ENCODE peak calls at places on chromosome 1, in eight cellular contexts. K is RCC 7860; B is progenitor cell of endocrine pancreas; X is HuH-7; R is CD8-positive, alpha-beta T cell; U is CD14-positive monocyte; V is HFF-Myc; L is HTR-8/SVneo. A is an unnamed sample.

GRCh38 chr1:160768295-160768657 is 27.7 kb upstream of the LY9 start:
- DNase-seq in B (no peak), L (no peak), U (peak; percentile 83), R (peak; percentile 72), X (peak; percentile 19), V (no peak), K (no peak), A (no peak)

GRCh38 chr1:170415734-170416372 is 116.1 kb upstream of the GORAB start:
- DNase-seq in V (peak; percentile 31), U (no peak), K (no peak), L (no peak), R (no peak), B (no peak), X (no peak), A (no peak)

GRCh38 chr1:11845641-11846335 is 1.8 kb downstream of the NPPA start:
- DNase-seq in R (no peak), U (no peak), K (no peak), L (peak; percentile 27), V (no peak), X (peak; percentile 26), B (no peak), A (no peak)

GRCh38 chr1:118223426-118223825 is 38.4 kb upstream of the SPAG17 start:
- DNase-seq in U (no peak), B (peak; percentile 15), R (no peak), L (no peak), X (peak; percentile 1), K (no peak), V (no peak), A (no peak)

GRCh38 chr1:203173566-203173965 is 2.1 kb downstream of the MYBPH start:
- DNase-seq in R (no peak), V (no peak), K (no peak), X (no peak), L (no peak), U (no peak), B (no peak), A (no peak)

GRCh38 chr1:185719021-185719420 is 15.2 kb upstream of the HMCN1 start:
- DNase-seq in X (peak; percentile 12), U (no peak), B (no peak), K (peak; percentile 83), R (no peak), L (peak; percentile 24), V (peak; percentile 82), A (no peak)

GRCh38 chr1:190619724-190620123 is 142.1 kb upstream of the BRINP3 start:
- DNase-seq in V (no peak), L (no peak), K (no peak), X (no peak), B (no peak), R (no peak), U (no peak), A (no peak)

GRCh38 chr1:67614511-67614934 is 70.5 kb upstream of the GADD45A start:
- DNase-seq in B (no peak), L (no peak), X (no peak), V (no peak), R (no peak), U (no peak), K (no peak), A (no peak)

GRCh38 chr1:57013522-57013921 is 47.7 kb upstream of the C8B start:
- DNase-seq in K (no peak), B (no peak), L (no peak), V (no peak), X (no peak), R (no peak), U (no peak), A (no peak)

GRCh38 chr1:22832414-22832786 is 121.8 kb downstream of the EPHB2 start:
- DNase-seq in U (no peak), V (no peak), B (no peak), X (no peak), L (no peak), R (no peak), K (peak; percentile 80), A (no peak)

GRCh38 chr1:230407351-230407750 is 18.8 kb downstream of the PGBD5 start:
- DNase-seq in U (no peak), X (no peak), V (no peak), K (no peak), B (no peak), R (no peak), L (no peak), A (no peak)

GRCh38 chr1:10399487-10399917 is 638 bp downstream of the PGD start:
- DNase-seq in X (no peak), R (no peak), U (no peak), L (no peak), V (no peak), B (no peak), K (peak; percentile 15), A (no peak)

GRCh38 chr1:12196641-12197482 is 30.1 kb downstream of the TNFRSF1B start:
- DNase-seq in R (no peak), K (no peak), U (peak; percentile 82), L (no peak), B (no peak), V (no peak), X (no peak), A (no peak)

GRCh38 chr1:110283677-110284076 is 55.5 kb upstream of the RBM15 start:
- DNase-seq in B (no peak), L (no peak), R (no peak), X (no peak), V (no peak), U (no peak), K (no peak), A (no peak)

GRCh38 chr1:36321119-36321951 is 2.1 kb downstream of the EVA1B start:
- DNase-seq in B (no peak), U (no peak), R (no peak), X (no peak), V (peak; percentile 90), K (no peak), L (no peak), A (peak; percentile 74)

GRCh38 chr1:1217621-1218523 is 3.9 kb upstream of the TNFRSF4 start:
- DNase-seq in B (no peak), K (no peak), U (no peak), R (no peak), V (peak; percentile 20), X (no peak), L (peak; percentile 38), A (no peak)

GRCh38 chr1:154808909-154809262 is 61.2 kb downstream of the KCNN3 start:
- DNase-seq in R (no peak), L (no peak), K (peak; percentile 80), B (no peak), U (no peak), X (no peak), V (no peak), A (no peak)

GRCh38 chr1:2555634-2556276 is 416 bp upstream of the TNFRSF14 start:
- DNase-seq in V (no peak), K (no peak), L (no peak), R (peak; percentile 65), X (no peak), B (no peak), U (peak; percentile 99), A (peak; percentile 93)

GRCh38 chr1:182806015-182806678 is 16.6 kb downstream of the NPL start:
- DNase-seq in B (peak; percentile 13), X (no peak), K (no peak), V (no peak), L (no peak), U (no peak), R (no peak), A (no peak)

GRCh38 chr1:48794815-48795214 is 18.1 kb upstream of the BEND5 start:
- DNase-seq in B (no peak), V (no peak), U (no peak), X (no peak), L (no peak), R (no peak), K (peak; percentile 23), A (no peak)

GRCh38 chr1:107976431-107977215 is 11.6 kb upstream of the VAV3 start:
- DNase-seq in U (no peak), V (no peak), L (no peak), B (no peak), K (peak; percentile 59), X (no peak), R (no peak), A (no peak)

GRCh38 chr1:100622966-100623762 is 85.2 kb downstream of the GPR88 start:
- DNase-seq in K (peak; percentile 91), R (no peak), U (no peak), L (no peak), V (no peak), X (no peak), B (no peak), A (no peak)

GRCh38 chr1:163706915-163707314 is 385.2 kb downstream of the NUF2 start:
- DNase-seq in L (no peak), X (no peak), U (no peak), K (no peak), V (no peak), B (no peak), R (no peak), A (no peak)

GRCh38 chr1:64711266-64711665 is 33.6 kb upstream of the RAVER2 start:
- DNase-seq in L (no peak), K (no peak), U (no peak), B (no peak), V (no peak), X (no peak), R (no peak), A (no peak)

GRCh38 chr1:208165659-208166058 is 78.5 kb downstream of the PLXNA2 start:
- DNase-seq in R (no peak), B (no peak), L (no peak), U (no peak), X (no peak), K (no peak), V (peak; percentile 51), A (no peak)

GRCh38 chr1:11013160-11013531 is 692 bp downstream of the TARDBP start:
- DNase-seq in L (peak; percentile 14), X (peak; percentile 26), U (no peak), K (peak; percentile 14), R (no peak), V (no peak), B (no peak), A (no peak)

GRCh38 chr1:189141056-189141455 is 1336.6 kb downstream of the BRINP3 start:
- DNase-seq in X (no peak), B (no peak), V (no peak), L (no peak), R (no peak), U (no peak), K (no peak), A (no peak)

GRCh38 chr1:235511470-235512240 is 7.4 kb upstream of the B3GALNT2 start:
- DNase-seq in R (no peak), B (no peak), X (no peak), L (no peak), U (no peak), K (no peak), V (no peak), A (no peak)

GRCh38 chr1:197685785-197686184 is 89.5 kb downstream of the DENND1B start:
- DNase-seq in U (no peak), B (no peak), R (no peak), K (no peak), V (no peak), X (no peak), L (no peak), A (no peak)

GRCh38 chr1:7576946-7577657 is 194.0 kb upstream of the VAMP3 start:
- DNase-seq in V (no peak), U (peak; percentile 30), L (no peak), K (no peak), B (no peak), R (no peak), X (peak; percentile 25), A (peak; percentile 46)

GRCh38 chr1:159207774-159208459 is 3.2 kb downstream of the ACKR1 start:
- DNase-seq in K (no peak), B (no peak), V (no peak), R (no peak), U (no peak), L (no peak), X (no peak), A (no peak)

GRCh38 chr1:108829498-108829916 is 27.4 kb downstream of the AKNAD1 start:
- DNase-seq in L (no peak), X (no peak), K (peak; percentile 66), R (no peak), B (no peak), V (peak; percentile 55), U (no peak), A (peak; percentile 75)

GRCh38 chr1:193060938-193061337 is 1.5 kb downstream of the RO60 start:
- DNase-seq in V (no peak), R (no peak), B (no peak), U (no peak), L (no peak), K (no peak), X (no peak), A (no peak)

GRCh38 chr1:33815061-33815460 is 48.8 kb upstream of the HMGB4 start:
- DNase-seq in R (no peak), K (no peak), B (no peak), L (peak; percentile 20), V (no peak), X (no peak), U (no peak), A (no peak)